ENCODE peak calls at places on chromosomes 11 and 22, in four cellular contexts. D is neural crest cell, J is endothelial cell, P is A549. V is an unnamed sample.

GRCh38 chr11:36729765-36730164 is 131.7 kb upstream of the RAG2 start:
- DNase-seq in D (no peak), J (no peak), P (no peak), V (no peak)

GRCh38 chr11:75263944-75264349 is 23.4 kb downstream of the TPBGL start:
- DNase-seq in D (no peak), J (no peak), P (no peak), V (no peak)

GRCh38 chr11:128336203-128336602 is 251.2 kb downstream of the ETS1 start:
- DNase-seq in D (no peak), J (no peak), P (no peak), V (no peak)

GRCh38 chr11:64130618-64131017 is 35.3 kb downstream of the MACROD1 start:
- DNase-seq in D (no peak), J (no peak), P (no peak), V (no peak)

GRCh38 chr11:94030059-94030458 is 8.9 kb downstream of the HEPHL1 start:
- DNase-seq in D (no peak), J (no peak), P (no peak), V (no peak)

GRCh38 chr22:42317691-42318547 is 47.5 kb upstream of the TCF20 start:
- DNase-seq in D (no peak), J (no peak), P (no peak), V (no peak)

GRCh38 chr11:71170619-71171018 is 81.8 kb downstream of the SHANK2 start:
- DNase-seq in D (no peak), J (no peak), P (no peak), V (no peak)

GRCh38 chr11:15163136-15163535 is 48.4 kb downstream of the INSC start:
- DNase-seq in D (no peak), J (no peak), P (no peak), V (no peak)

GRCh38 chr22:43889366-43890253 is 2.2 kb downstream of the PNPLA5 start:
- DNase-seq in D (no peak), J (no peak), P (no peak), V (no peak)

GRCh38 chr11:65279713-65280459 is 18.1 kb downstream of the POLA2 start:
- DNase-seq in D (no peak), J (no peak), P (peak), V (no peak)

GRCh38 chr11:36116161-36116560 is 172.3 kb downstream of the LDLRAD3 start:
- DNase-seq in D (no peak), J (peak), P (no peak), V (no peak)

GRCh38 chr11:96540875-96541274 is 151.1 kb downstream of the JRKL start:
- DNase-seq in D (no peak), J (no peak), P (no peak), V (no peak)

GRCh38 chr22:27115816-27116256 is 458.4 kb downstream of the MIAT start:
- DNase-seq in D (no peak), J (no peak), P (peak), V (no peak)

GRCh38 chr11:96424693-96425092 is 34.9 kb downstream of the JRKL start:
- DNase-seq in D (no peak), J (no peak), P (no peak), V (no peak)

GRCh38 chr22:50102946-50103345 is 13.1 kb downstream of the MOV10L1 start:
- DNase-seq in D (no peak), J (no peak), P (peak), V (no peak)

GRCh38 chr11:35165416-35166368 is 26.7 kb downstream of the CD44 start:
- DNase-seq in D (no peak), J (peak), P (no peak), V (no peak)

GRCh38 chr11:44615913-44616806 is 50.7 kb downstream of the CD82 start:
- DNase-seq in D (no peak), J (no peak), P (no peak), V (no peak)

GRCh38 chr22:22753526-22754267 is 109.3 kb downstream of the GGTLC2 start:
- DNase-seq in D (peak), J (peak), P (peak), V (peak)

DNA sequence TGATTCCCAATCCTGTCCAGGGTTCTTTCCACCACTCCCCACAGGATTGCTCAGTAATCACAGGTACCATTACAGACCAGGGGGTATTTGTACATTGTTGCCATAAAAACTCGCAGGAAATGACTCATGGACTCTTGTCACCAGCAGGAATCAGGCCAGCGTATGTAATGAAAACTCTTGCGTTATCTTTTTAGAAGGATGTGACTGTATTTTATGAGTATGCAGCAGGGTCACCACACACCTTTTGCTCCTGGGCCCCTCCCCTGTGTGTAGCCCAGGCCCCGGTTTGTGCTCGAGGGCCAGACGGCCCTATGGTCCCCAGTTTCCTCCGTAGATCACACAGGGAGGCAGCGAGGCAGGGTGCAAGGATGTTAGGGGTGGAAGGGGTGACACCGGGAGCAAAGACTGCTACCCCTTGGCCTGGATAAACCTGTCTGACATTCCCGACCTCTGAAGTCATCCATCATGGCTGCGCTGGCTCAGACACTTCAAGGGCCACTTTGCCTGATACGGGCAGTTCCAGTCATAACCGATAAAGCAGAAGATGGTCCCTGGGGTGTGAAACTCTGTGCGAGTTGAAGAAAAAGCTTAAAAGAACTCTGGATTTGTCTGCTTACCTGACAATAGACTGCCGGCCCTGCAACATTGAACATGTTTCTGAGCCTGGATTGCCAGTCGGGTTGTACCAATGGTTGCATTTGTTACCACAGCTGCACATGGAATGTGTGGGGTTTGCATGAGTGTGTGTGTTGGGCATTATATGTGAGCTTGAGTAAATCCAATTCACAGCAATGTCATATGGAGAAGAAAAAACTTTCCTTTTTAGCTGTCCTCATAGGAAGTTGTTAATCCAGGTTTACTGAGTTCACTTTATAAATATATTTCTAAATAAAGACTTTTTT is 57.0 kb downstream of the MICAL2 start:
- DNase-seq in D (no peak), J (no peak), P (peak), V (no peak)
- TF ChIP-seq CTCF in D (no peak), J (no peak), P (no peak), V (no peak)

DNA sequence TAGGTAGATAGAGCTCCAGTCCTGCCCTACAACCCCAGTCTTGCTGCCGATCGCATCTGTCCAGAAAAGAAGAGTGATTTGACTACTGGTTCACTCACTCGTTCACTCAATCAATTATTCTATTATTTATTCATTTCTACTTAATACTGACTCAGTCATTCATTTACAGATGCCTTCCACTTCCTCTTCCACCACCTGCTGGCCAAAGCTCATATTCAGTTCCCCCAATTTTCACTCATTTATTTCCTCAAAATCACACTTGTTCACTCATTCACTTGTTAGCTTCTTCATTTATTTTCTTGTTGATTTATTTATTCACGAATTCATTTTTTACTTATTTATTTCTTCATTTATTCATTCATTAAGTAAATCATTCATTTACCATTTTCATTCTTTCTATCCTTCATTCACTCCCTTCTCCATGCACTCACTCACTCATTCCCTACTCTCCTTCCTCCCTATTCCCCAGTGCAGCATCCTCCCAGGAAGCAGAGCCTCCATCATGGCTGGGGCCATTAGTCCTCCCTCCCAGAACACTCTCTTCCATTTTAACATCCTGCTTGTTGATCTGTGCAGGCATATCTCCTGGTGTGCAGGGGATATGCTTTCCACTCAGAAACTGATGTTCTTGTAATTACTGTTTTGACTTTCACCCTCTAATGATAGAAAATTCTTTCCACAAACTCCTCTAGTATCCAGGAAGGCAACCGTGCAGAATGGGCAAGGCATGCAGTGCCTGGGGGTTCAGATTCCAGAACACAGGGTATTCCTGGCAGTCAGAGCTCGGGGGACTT is 281.0 kb downstream of the TENM4 start:
- DNase-seq in D (no peak), J (no peak), P (no peak), V (no peak)
- TF ChIP-seq CTCF in D (peak), J (peak), P (peak), V (peak)

GRCh38 chr11:59436169-59436568 is at the start of gene OR5A1:
- DNase-seq in D (no peak), J (no peak), P (no peak), V (no peak)
- TF ChIP-seq CTCF in D (no peak), J (no peak), P (no peak), V (no peak)

DNA sequence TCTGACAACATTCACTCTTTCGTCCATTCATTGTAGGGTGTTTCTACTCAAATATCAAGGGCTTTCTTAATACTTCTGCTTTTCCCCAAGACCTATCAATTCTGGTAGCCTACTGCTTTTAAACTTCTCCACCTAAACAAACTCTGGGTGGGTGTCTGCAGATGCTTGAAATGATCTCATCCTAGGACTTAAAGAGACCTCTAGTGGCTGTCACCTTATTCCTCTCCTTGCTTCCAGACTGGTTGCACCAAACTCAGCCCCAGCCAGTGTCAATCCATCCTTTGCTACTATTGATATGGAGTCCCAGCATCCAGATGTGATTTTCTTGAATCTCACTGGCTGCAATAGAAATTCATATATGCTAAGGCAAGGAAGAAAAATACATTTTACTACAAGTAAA is 274.7 kb downstream of the NXPE2 start:
- DNase-seq in D (no peak), J (no peak), P (no peak), V (no peak)
- TF ChIP-seq CTCF in D (peak), J (no peak), P (no peak), V (peak)

GRCh38 chr11:120647681-120648080 is 136.1 kb downstream of the GRIK4 start:
- DNase-seq in D (no peak), J (no peak), P (no peak), V (no peak)

GRCh38 chr11:120643254-120643653 is 131.7 kb downstream of the GRIK4 start:
- DNase-seq in D (no peak), J (no peak), P (no peak), V (no peak)

GRCh38 chr11:120648706-120649250 is 137.2 kb downstream of the GRIK4 start:
- DNase-seq in D (no peak), J (no peak), P (no peak), V (no peak)

GRCh38 chr11:120645639-120646038 is 134.1 kb downstream of the GRIK4 start:
- DNase-seq in D (no peak), J (no peak), P (no peak), V (no peak)

DNA sequence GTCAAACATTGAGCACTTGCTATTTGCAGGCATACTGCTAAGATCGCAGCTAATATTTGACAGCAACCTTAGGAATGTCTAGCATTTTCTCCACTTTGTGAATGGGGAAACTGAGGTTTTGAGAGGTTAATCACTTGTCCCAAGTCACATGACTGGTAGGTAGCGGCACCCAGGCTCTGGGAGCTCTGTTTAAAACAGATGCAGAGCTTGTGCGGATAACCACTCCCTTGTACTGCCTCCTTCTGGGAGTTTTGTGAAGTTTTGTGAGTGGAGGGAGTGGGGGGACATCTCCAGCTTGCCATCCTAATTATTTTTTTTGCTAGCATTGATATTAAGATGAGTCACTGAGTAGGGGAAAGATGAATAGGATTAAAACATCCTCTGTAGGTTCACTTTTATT is 134.7 kb downstream of the GRIK4 start:
- DNase-seq in D (no peak), J (no peak), P (no peak), V (no peak)
- TF ChIP-seq CTCF in D (no peak), J (no peak), P (no peak), V (no peak)

DNA sequence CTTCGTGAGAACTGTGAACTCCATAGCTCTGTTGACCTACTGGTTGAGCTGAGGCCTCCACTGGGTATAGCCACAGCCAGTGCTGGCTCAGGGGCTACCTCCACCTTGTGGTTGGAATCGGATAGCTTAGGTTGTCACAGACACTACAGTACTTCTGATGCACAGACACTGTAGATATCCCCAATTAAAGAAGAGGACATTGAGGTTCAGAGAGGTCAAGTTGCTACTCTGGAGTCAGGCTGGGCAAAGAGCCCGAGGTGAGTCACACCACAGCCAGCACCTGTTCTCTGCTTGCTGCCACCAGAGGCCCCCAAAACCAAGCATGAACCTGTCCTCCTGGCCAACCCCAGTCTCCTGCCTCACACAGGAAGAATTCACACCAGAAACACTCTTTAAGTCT is 5.4 kb downstream of the UFD1 start:
- DNase-seq in D (no peak), J (no peak), P (no peak), V (no peak)
- TF ChIP-seq CTCF in D (peak), J (no peak), P (no peak), V (no peak)

DNA sequence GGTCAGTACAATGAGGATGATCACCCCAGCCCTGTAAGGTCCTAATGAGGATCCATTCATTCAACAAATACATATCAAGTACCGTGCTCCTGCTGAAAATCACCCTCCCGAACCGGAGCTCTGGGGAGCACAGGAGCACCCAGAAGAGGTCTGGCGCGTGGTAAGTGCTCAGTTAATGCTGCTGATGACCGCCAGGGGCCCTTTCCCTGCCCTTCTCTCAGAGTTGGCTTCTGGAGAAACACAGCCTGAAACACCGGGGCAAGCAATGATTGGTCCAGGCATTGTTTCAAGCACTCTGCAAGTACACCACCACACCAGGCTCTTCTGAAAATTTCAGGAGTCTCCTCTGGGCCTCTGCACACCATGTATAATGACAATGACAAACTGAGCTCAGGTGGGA is 3.8 kb upstream of the CCDC86 start:
- DNase-seq in D (no peak), J (peak), P (no peak), V (no peak)
- TF ChIP-seq CTCF in D (no peak), J (peak), P (no peak), V (no peak)

GRCh38 chr11:47426062-47426956 is at the start of gene PSMC3:
- DNase-seq in D (peak), J (peak), P (peak), V (peak)
- TF ChIP-seq CTCF in D (no peak), J (no peak), P (no peak), V (no peak)

V was measured in D721Med.